ENCODE peak calls at places on chromosomes 12 and 14, in eight cellular contexts. U is transverse colon, V is gastrocnemius medialis, D is A549, Z is adrenal gland, F is heart left ventricle, R is IMR-90, O is sigmoid colon. Q is an unnamed sample.
A peak's percentile ranks its signal among the peaks of the same experiment; 100 is the strongest.

GRCh38 chr12:19430988-19431387 is 8.3 kb upstream of the AEBP2 start:
- DNase-seq in U (no peak), V (no peak), D (no peak), Z (no peak), F (no peak), R (no peak), O (no peak), Q (no peak)

GRCh38 chr12:51846911-51847829 is 1.3 kb downstream of the FIGNL2 start:
- DNase-seq in U (peak; percentile 44), V (no peak), D (peak; percentile 62), Z (peak; percentile 29), F (peak; percentile 73), R (no peak), O (no peak), Q (no peak)

GRCh38 chr12:53049582-53050318 is at the start of gene TNS2:
- DNase-seq in U (peak; percentile 72), V (peak; percentile 95), D (no peak), Z (peak; percentile 87), F (peak; percentile 91), R (peak; percentile 40), O (peak; percentile 95), Q (peak; percentile 70)

GRCh38 chr14:106872619-106873446 is 1346.5 kb downstream of the TMEM121 start:
- DNase-seq in U (peak; percentile 94), V (no peak), D (peak; percentile 53), Z (peak; percentile 47), F (peak; percentile 20), R (no peak), O (no peak), Q (no peak)

GRCh38 chr12:107760207-107760816 is 625 bp downstream of the PRDM4 start:
- DNase-seq in U (peak; percentile 42), V (peak; percentile 22), D (peak; percentile 36), Z (peak; percentile 33), F (peak; percentile 16), R (peak; percentile 12), O (peak; percentile 69), Q (no peak)

GRCh38 chr12:53530920-53531319 is 23.6 kb upstream of the NPFF start:
- DNase-seq in U (no peak), V (no peak), D (no peak), Z (no peak), F (no peak), R (peak; percentile 76), O (no peak), Q (no peak)

GRCh38 chr12:53585726-53586125 is 40.5 kb downstream of the ATF7 start:
- DNase-seq in U (no peak), V (no peak), D (no peak), Z (no peak), F (no peak), R (no peak), O (no peak), Q (no peak)

GRCh38 chr14:75461303-75461702 is 33.5 kb downstream of the JDP2 start:
- DNase-seq in U (no peak), V (no peak), D (no peak), Z (no peak), F (no peak), R (no peak), O (peak; percentile 50), Q (no peak)

GRCh38 chr12:54009171-54010052 is 627 bp downstream of the HOXC8 start:
- DNase-seq in U (no peak), V (no peak), D (no peak), Z (no peak), F (no peak), R (no peak), O (no peak), Q (no peak)

GRCh38 chr12:22658214-22658613 is 33.2 kb downstream of the ETNK1 start:
- DNase-seq in U (no peak), V (no peak), D (peak; percentile 5), Z (no peak), F (no peak), R (peak; percentile 92), O (no peak), Q (peak; percentile 19)

GRCh38 chr12:85626031-85626781 is 210.0 kb downstream of the RASSF9 start:
- DNase-seq in U (no peak), V (no peak), D (no peak), Z (no peak), F (no peak), R (peak; percentile 88), O (no peak), Q (peak; percentile 9)

GRCh38 chr14:51308872-51309271 is 68.8 kb downstream of the TMX1 start:
- DNase-seq in U (no peak), V (no peak), D (no peak), Z (no peak), F (no peak), R (no peak), O (no peak), Q (no peak)

GRCh38 chr12:34287986-34288962 is 266.0 kb downstream of the ALG10 start:
- DNase-seq in U (peak; percentile 1), V (no peak), D (no peak), Z (no peak), F (peak; percentile 2), R (no peak), O (peak; percentile 35), Q (no peak)

GRCh38 chr14:90024910-90025309 is 36.9 kb upstream of the KCNK13 start:
- DNase-seq in U (no peak), V (no peak), D (no peak), Z (no peak), F (no peak), R (no peak), O (no peak), Q (no peak)

GRCh38 chr14:104805326-104805678 is 4.4 kb downstream of the ZBTB42 start:
- DNase-seq in U (no peak), V (peak; percentile 67), D (peak; percentile 82), Z (peak; percentile 34), F (peak; percentile 66), R (peak; percentile 89), O (no peak), Q (peak; percentile 98)

DNA sequence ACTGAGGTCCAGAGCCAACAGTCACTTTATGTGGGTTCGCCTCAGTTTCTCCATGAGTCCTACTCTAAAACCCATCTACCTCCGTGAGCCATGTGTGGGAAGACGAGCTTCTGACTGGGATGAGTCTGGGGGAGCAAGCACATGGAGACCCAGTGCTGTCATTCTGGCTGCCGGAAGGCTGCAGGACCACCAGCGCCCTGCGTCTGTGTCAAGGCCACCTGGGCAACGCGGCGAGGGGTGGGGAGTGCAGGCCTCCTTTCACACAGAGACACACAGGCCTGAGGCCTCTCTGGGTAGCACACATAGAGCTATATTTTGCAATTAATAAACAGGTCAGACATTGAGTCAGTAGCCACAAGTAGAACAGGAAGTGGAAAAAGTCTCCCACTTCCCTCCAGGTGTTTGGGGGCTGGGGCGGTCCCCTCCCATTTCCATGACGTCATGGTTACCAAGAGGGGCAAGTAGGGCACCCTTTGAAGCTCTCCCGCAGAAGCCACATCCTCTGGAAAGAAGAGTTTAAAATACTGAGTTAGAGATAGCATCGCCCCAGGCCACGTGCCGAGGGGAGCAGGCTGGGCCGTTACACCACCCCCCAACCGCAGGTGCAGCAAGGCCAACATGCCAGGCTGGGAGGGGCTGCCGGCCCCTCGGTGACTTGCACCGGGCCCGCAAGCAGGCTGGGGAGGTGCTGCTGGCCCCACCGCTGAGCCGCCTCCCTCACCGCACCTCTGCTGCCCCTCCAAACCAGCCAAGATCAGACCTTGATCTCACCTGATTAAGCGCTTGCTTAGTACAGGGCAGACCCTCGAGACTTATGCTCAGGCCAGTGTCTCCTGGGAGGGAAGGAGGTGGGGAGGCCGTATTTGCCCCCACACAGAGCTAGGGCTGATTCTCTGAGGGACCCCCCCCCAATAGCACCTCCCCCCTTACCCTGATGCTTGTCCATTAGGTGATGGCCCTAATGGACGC is 32.7 kb downstream of the DAD1 start:
- DNase-seq in U (peak; percentile 88), V (peak; percentile 36), D (no peak), Z (no peak), F (peak; percentile 48), R (peak; percentile 89), O (peak; percentile 71), Q (peak; percentile 29)
- TF ChIP-seq POLR2A in U (no peak), V (no peak), D (no peak), Z (no peak), F (no peak), R (no peak), O (no peak), Q (no peak)

GRCh38 chr12:6872073-6873048 is 742 bp downstream of the SPSB2 start:
- DNase-seq in U (peak; percentile 91), V (peak; percentile 76), D (peak; percentile 78), Z (peak; percentile 80), F (peak; percentile 85), R (peak; percentile 64), O (peak; percentile 91), Q (peak; percentile 74)
- TF ChIP-seq POLR2A in U (no peak), V (no peak), D (peak; percentile 59), Z (no peak), F (no peak), R (no peak), O (no peak), Q (peak; percentile 41)

GRCh38 chr14:37171678-37172023 is 755 bp downstream of the SLC25A21 start:
- DNase-seq in U (no peak), V (no peak), D (no peak), Z (no peak), F (no peak), R (no peak), O (no peak), Q (no peak)

GRCh38 chr14:37170237-37170636 is 2.2 kb downstream of the SLC25A21 start:
- DNase-seq in U (no peak), V (no peak), D (no peak), Z (no peak), F (no peak), R (no peak), O (no peak), Q (no peak)

GRCh38 chr14:37170993-37171392 is 1.4 kb downstream of the SLC25A21 start:
- DNase-seq in U (no peak), V (no peak), D (no peak), Z (no peak), F (no peak), R (no peak), O (no peak), Q (no peak)

GRCh38 chr14:37172936-37173613 is 669 bp upstream of the SLC25A21 start:
- DNase-seq in U (no peak), V (no peak), D (no peak), Z (no peak), F (no peak), R (no peak), O (no peak), Q (no peak)

DNA sequence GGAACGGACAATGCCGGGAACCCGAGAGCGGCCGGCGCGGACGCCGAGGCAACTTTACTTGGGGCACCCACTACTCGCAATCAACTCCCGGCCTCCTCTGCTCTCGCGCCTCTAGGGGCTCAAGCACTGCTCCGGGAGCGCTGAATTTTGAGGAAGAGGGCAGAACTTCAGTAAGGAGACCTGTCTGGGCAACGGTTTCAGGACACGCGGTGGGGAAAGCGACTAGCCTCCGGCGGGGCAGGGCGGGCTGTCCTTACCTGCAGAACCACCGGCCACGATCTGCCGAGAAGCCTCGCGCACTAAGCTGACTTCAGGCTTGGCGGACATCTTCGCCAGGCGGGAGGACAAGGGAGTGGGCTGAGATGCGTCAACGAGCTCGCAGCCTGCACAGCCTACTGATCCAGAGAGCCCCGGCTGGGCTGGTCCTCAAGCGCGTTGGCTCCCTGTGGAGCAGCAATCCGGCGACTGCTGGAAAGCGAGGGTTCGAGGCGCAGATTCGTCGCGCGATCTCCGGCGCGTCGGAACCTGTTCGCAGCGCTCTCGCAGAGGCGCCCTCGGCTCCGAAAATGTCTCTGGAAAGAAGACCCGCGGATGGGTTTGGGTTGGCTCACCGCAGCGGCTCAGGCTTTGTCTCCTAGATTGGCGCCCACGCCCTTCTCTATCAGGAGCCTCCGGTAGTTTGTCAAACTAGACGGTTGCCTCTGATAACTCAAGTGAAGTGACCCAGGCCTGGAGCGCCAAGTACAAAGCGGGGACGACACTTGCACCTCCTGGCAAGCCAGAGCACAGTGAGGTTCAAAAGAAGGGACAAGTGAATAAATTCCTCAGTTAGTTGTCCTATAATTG is at the start of gene SLC25A21:
- DNase-seq in U (peak; percentile 68), V (peak; percentile 67), D (peak; percentile 90), Z (peak; percentile 82), F (peak; percentile 76), R (peak; percentile 82), O (peak; percentile 87), Q (no peak)
- TF ChIP-seq POLR2A in U (peak; percentile 30), V (peak; percentile 42), D (peak; percentile 84), Z (peak; percentile 51), F (no peak), R (peak; percentile 76), O (peak; percentile 50), Q (no peak)

GRCh38 chr12:45658066-45658465 is 71.4 kb upstream of the ARID2 start:
- DNase-seq in U (no peak), V (no peak), D (no peak), Z (no peak), F (no peak), R (no peak), O (no peak), Q (no peak)
- TF ChIP-seq POLR2A in U (no peak), V (no peak), D (no peak), Z (no peak), F (no peak), R (no peak), O (no peak), Q (no peak)